ENCODE peak calls at places on chromosomes 4 and X, in five cellular contexts. U, R, W, O and Z are unnamed samples.

GRCh38 chr4:135007400-135007799 is 805.8 kb upstream of the PABPC4L start:
- DNase-seq in U (no peak), R (no peak), W (no peak), O (no peak), Z (no peak)

GRCh38 chr4:19729873-19730735 is 521.6 kb upstream of the SLIT2 start:
- DNase-seq in U (peak), R (no peak), W (no peak), O (no peak), Z (peak)

GRCh38 chr4:140135529-140136021 is 18.4 kb downstream of the MAML3 start:
- DNase-seq in U (no peak), R (no peak), W (no peak), O (no peak), Z (peak)

GRCh38 chr4:76488905-76489798 is 54.1 kb downstream of the SHROOM3 start:
- DNase-seq in U (peak), R (no peak), W (no peak), O (no peak), Z (peak)

GRCh38 chrX:154540897-154541535 is 5.6 kb downstream of the G6PD start:
- DNase-seq in U (no peak), R (no peak), W (no peak), O (no peak), Z (no peak)

GRCh38 chrX:130060122-130061069 is 49.9 kb downstream of the ELF4 start:
- DNase-seq in U (peak), R (peak), W (peak), O (peak), Z (peak)

GRCh38 chr4:22099896-22100295 is 151.3 kb upstream of the KCNIP4 start:
- DNase-seq in U (no peak), R (no peak), W (no peak), O (no peak), Z (no peak)

GRCh38 chr4:112702892-112703291 is 65.9 kb downstream of the LARP7 start:
- DNase-seq in U (no peak), R (peak), W (no peak), O (no peak), Z (no peak)

GRCh38 chrX:17692709-17693346 is 44.5 kb upstream of the SCML1 start:
- DNase-seq in U (peak), R (no peak), W (no peak), O (peak), Z (peak)

GRCh38 chr4:145679991-145680455 is at the start of gene C4orf51:
- DNase-seq in U (peak), R (no peak), W (no peak), O (no peak), Z (peak)

GRCh38 chr4:175271010-175271630 is 353.0 kb downstream of the ADAM29 start:
- DNase-seq in U (no peak), R (no peak), W (no peak), O (no peak), Z (no peak)

GRCh38 chr4:8402181-8402597 is 38.3 kb downstream of the ACOX3 start:
- DNase-seq in U (no peak), R (no peak), W (no peak), O (no peak), Z (no peak)

GRCh38 chr4:26729027-26729426 is 131.6 kb upstream of the STIM2 start:
- DNase-seq in U (no peak), R (no peak), W (no peak), O (no peak), Z (no peak)

GRCh38 chr4:304987-305680 is at the start of gene ZNF732:
- DNase-seq in U (peak), R (peak), W (peak), O (no peak), Z (peak)

GRCh38 chr4:89177807-89178206 is 66.5 kb downstream of the TIGD2 start:
- DNase-seq in U (no peak), R (no peak), W (no peak), O (no peak), Z (no peak)

GRCh38 chr4:71711985-71712348 is 71.9 kb downstream of the GC start:
- DNase-seq in U (no peak), R (no peak), W (no peak), O (no peak), Z (peak)

GRCh38 chrX:87299563-87300160 is 217.9 kb upstream of the KLHL4 start:
- DNase-seq in U (peak), R (no peak), W (peak), O (no peak), Z (peak)
- H2BK15ac ChIP-seq in U (no peak), R (no peak), W (no peak), O (no peak), Z (no peak)

GRCh38 chrX:40755291-40756249 is 20.2 kb upstream of the MED14 start:
- DNase-seq in U (peak), R (no peak), W (no peak), O (peak), Z (no peak)
- H2AFZ ChIP-seq in U (peak), R (peak), W (no peak), O (no peak), Z (no peak)

GRCh38 chr4:94341468-94341867 is 1.2 kb downstream of the HPGDS start:
- DNase-seq in U (no peak), R (no peak), W (no peak), O (no peak), Z (no peak)
- H3K27ac ChIP-seq in U (no peak), R (no peak), W (no peak), O (no peak), Z (no peak)

DNA sequence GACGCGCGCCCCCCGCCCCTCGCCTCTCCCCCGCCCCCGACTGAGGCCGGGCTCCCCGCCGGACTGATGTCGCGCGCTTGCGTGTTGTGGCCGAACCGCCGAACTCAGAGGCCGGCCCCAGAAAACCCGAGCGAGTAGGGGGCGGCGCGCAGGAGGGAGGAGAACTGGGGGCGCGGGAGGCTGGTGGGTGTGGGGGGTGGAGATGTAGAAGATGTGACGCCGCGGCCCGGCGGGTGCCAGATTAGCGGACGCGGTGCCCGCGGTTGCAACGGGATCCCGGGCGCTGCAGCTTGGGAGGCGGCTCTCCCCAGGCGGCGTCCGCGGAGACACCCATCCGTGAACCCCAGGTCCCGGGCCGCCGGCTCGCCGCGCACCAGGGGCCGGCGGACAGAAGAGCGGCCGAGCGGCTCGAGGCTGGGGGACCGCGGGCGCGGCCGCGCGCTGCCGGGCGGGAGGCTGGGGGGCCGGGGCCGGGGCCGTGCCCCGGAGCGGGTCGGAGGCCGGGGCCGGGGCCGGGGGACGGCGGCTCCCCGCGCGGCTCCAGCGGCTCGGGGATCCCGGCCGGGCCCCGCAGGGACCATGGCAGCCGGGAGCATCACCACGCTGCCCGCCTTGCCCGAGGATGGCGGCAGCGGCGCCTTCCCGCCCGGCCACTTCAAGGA is at the start of gene FGF2:
- DNase-seq in U (peak), R (peak), W (peak), O (peak), Z (peak)
- H2BK15ac ChIP-seq in U (peak), R (no peak), W (peak), O (peak), Z (peak)

DNA sequence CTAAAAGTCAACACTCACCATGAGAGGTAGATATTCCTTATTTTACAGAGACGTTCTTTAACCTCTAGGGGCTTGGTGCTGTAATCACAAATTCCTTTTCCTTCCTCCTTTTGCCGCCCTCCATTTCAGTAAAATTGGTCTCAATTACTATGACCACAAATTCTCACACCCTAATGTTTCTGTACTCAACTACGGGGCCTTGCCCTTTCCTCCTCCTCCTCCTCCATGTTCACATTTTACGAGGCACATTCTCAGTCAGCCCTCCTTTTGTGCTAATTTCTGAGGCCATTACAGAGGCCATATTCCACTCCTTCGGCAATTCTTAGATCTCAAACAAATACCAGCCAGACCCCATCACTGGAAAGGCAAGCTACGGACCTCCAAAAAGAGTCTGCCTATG is 92.1 kb downstream of the SH3KBP1 start:
- DNase-seq in U (no peak), R (no peak), W (no peak), O (no peak), Z (no peak)
- H2AFZ ChIP-seq in U (no peak), R (no peak), W (no peak), O (no peak), Z (no peak)

DNA sequence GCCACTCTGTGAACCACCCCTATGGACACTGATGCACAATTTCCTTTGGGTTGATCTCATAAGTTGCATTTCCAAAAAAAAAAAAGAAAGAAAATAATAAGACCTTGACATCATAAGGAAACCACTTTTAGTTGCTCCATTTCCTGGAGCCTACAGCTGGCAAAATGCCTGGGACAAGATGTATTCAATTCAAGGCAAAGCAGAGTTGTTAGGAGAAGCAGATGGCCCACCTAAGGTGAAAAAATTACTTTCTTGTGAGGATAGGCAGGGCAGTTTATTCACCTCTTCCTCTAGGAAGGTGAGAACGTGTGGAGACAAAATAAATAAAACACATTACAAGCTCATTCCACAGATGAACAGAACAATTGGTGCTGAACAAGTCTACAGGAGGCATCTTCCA is 14.1 kb upstream of the SCRG1 start:
- DNase-seq in U (peak), R (no peak), W (no peak), O (no peak), Z (peak)
- H3K27ac ChIP-seq in U (no peak), R (no peak), W (no peak), O (no peak), Z (no peak)